ENCODE peak calls at places on chromosomes 4 and X, in eight cellular contexts. One of them, this sample, is unnamed.

GRCh38 chr4:40197879-40198689 is 1.3 kb downstream of the RHOH start:
- DNase-seq in Ammon's horn: no peak
- DNase-seq in activated naive CD4-positive, alpha-beta T cell: no peak
- DNase-seq in K562: no peak
- DNase-seq in RCC 7860: no peak
- DNase-seq in NCI-H446 treated with DMSO at 0.1 percent for 48 hours: no peak
- DNase-seq in T-cell: no peak
- DNase-seq in left ventricle myocardium inferior: no peak
- DNase-seq in this sample: no peak

GRCh38 chr4:74640111-74640903 is 154.0 kb downstream of the BTC start:
- DNase-seq in RCC 7860: peak
- DNase-seq in left ventricle myocardium inferior: no peak
- DNase-seq in K562: no peak
- DNase-seq in NCI-H446 treated with DMSO at 0.1 percent for 48 hours: peak
- DNase-seq in T-cell: no peak
- DNase-seq in activated naive CD4-positive, alpha-beta T cell: no peak
- DNase-seq in Ammon's horn: no peak
- DNase-seq in this sample: no peak

GRCh38 chr4:183398298-183399129 is 45.9 kb upstream of the CDKN2AIP start:
- DNase-seq in T-cell: peak
- DNase-seq in activated naive CD4-positive, alpha-beta T cell: peak
- DNase-seq in RCC 7860: peak
- DNase-seq in NCI-H446 treated with DMSO at 0.1 percent for 48 hours: no peak
- DNase-seq in Ammon's horn: peak
- DNase-seq in K562: peak
- DNase-seq in left ventricle myocardium inferior: peak
- DNase-seq in this sample: peak

GRCh38 chr4:140943887-140944515 is 187.8 kb upstream of the TBC1D9 start:
- DNase-seq in T-cell: no peak
- DNase-seq in left ventricle myocardium inferior: no peak
- DNase-seq in RCC 7860: no peak
- DNase-seq in Ammon's horn: no peak
- DNase-seq in K562: no peak
- DNase-seq in NCI-H446 treated with DMSO at 0.1 percent for 48 hours: no peak
- DNase-seq in activated naive CD4-positive, alpha-beta T cell: no peak
- DNase-seq in this sample: peak

GRCh38 chrX:18173494-18174180 is 47.0 kb downstream of the BEND2 start:
- DNase-seq in NCI-H446 treated with DMSO at 0.1 percent for 48 hours: no peak
- DNase-seq in T-cell: no peak
- DNase-seq in Ammon's horn: peak
- DNase-seq in left ventricle myocardium inferior: peak
- DNase-seq in RCC 7860: no peak
- DNase-seq in activated naive CD4-positive, alpha-beta T cell: no peak
- DNase-seq in K562: peak
- DNase-seq in this sample: peak

GRCh38 chr4:8201341-8201781 is 2.3 kb downstream of the SH3TC1 start:
- DNase-seq in Ammon's horn: no peak
- DNase-seq in NCI-H446 treated with DMSO at 0.1 percent for 48 hours: no peak
- DNase-seq in RCC 7860: no peak
- DNase-seq in T-cell: no peak
- DNase-seq in K562: no peak
- DNase-seq in left ventricle myocardium inferior: peak
- DNase-seq in activated naive CD4-positive, alpha-beta T cell: no peak
- DNase-seq in this sample: no peak

GRCh38 chrX:138519296-138519695 is 192.2 kb downstream of the FGF13 start:
- DNase-seq in NCI-H446 treated with DMSO at 0.1 percent for 48 hours: no peak
- DNase-seq in activated naive CD4-positive, alpha-beta T cell: no peak
- DNase-seq in K562: no peak
- DNase-seq in T-cell: no peak
- DNase-seq in Ammon's horn: peak
- DNase-seq in left ventricle myocardium inferior: no peak
- DNase-seq in RCC 7860: no peak
- DNase-seq in this sample: no peak

GRCh38 chr4:173494013-173494970 is 35.7 kb downstream of the HAND2 start:
- DNase-seq in T-cell: no peak
- DNase-seq in Ammon's horn: peak
- DNase-seq in NCI-H446 treated with DMSO at 0.1 percent for 48 hours: peak
- DNase-seq in left ventricle myocardium inferior: peak
- DNase-seq in RCC 7860: peak
- DNase-seq in K562: peak
- DNase-seq in activated naive CD4-positive, alpha-beta T cell: no peak
- DNase-seq in this sample: peak

GRCh38 chr4:110480031-110480549 is 4.1 kb downstream of the ENPEP start:
- DNase-seq in Ammon's horn: peak
- DNase-seq in RCC 7860: peak
- DNase-seq in activated naive CD4-positive, alpha-beta T cell: no peak
- DNase-seq in K562: no peak
- DNase-seq in NCI-H446 treated with DMSO at 0.1 percent for 48 hours: no peak
- DNase-seq in T-cell: no peak
- DNase-seq in left ventricle myocardium inferior: no peak
- DNase-seq in this sample: peak

GRCh38 chr4:184142121-184143000 is 75.3 kb downstream of the ENPP6 start:
- DNase-seq in NCI-H446 treated with DMSO at 0.1 percent for 48 hours: no peak
- DNase-seq in Ammon's horn: no peak
- DNase-seq in K562: no peak
- DNase-seq in activated naive CD4-positive, alpha-beta T cell: no peak
- DNase-seq in left ventricle myocardium inferior: no peak
- DNase-seq in RCC 7860: no peak
- DNase-seq in T-cell: no peak
- DNase-seq in this sample: no peak

GRCh38 chr4:144267084-144267483 is 126.6 kb upstream of the GYPA start:
- DNase-seq in K562: no peak
- DNase-seq in left ventricle myocardium inferior: no peak
- DNase-seq in activated naive CD4-positive, alpha-beta T cell: no peak
- DNase-seq in T-cell: no peak
- DNase-seq in Ammon's horn: no peak
- DNase-seq in NCI-H446 treated with DMSO at 0.1 percent for 48 hours: no peak
- DNase-seq in RCC 7860: no peak
- DNase-seq in this sample: no peak

GRCh38 chr4:158496030-158496741 is 25.5 kb upstream of the RXFP1 start:
- DNase-seq in Ammon's horn: no peak
- DNase-seq in K562: peak
- DNase-seq in T-cell: no peak
- DNase-seq in activated naive CD4-positive, alpha-beta T cell: no peak
- DNase-seq in RCC 7860: no peak
- DNase-seq in NCI-H446 treated with DMSO at 0.1 percent for 48 hours: no peak
- DNase-seq in left ventricle myocardium inferior: peak
- DNase-seq in this sample: peak

GRCh38 chr4:5888706-5889696 is 3.9 kb downstream of the CRMP1 start:
- DNase-seq in T-cell: no peak
- DNase-seq in left ventricle myocardium inferior: no peak
- DNase-seq in NCI-H446 treated with DMSO at 0.1 percent for 48 hours: no peak
- DNase-seq in Ammon's horn: no peak
- DNase-seq in RCC 7860: no peak
- DNase-seq in activated naive CD4-positive, alpha-beta T cell: no peak
- DNase-seq in K562: no peak
- DNase-seq in this sample: no peak

GRCh38 chr4:156805696-156806095 is 165.9 kb downstream of the PDGFC start:
- DNase-seq in T-cell: no peak
- DNase-seq in Ammon's horn: no peak
- DNase-seq in RCC 7860: no peak
- DNase-seq in left ventricle myocardium inferior: no peak
- DNase-seq in K562: no peak
- DNase-seq in activated naive CD4-positive, alpha-beta T cell: no peak
- DNase-seq in NCI-H446 treated with DMSO at 0.1 percent for 48 hours: peak
- DNase-seq in this sample: peak

GRCh38 chrX:68490644-68491043 is 8.2 kb upstream of the YIPF6 start:
- DNase-seq in Ammon's horn: no peak
- DNase-seq in activated naive CD4-positive, alpha-beta T cell: no peak
- DNase-seq in RCC 7860: peak
- DNase-seq in K562: peak
- DNase-seq in NCI-H446 treated with DMSO at 0.1 percent for 48 hours: no peak
- DNase-seq in T-cell: no peak
- DNase-seq in left ventricle myocardium inferior: no peak
- DNase-seq in this sample: peak

This sample was measured in Daoy.